ENCODE peak calls at places on chromosomes 3 and 15, in eight cellular contexts. V is mesenteric fat pad, R is T-helper 2 cell, P is NCI-H1417, F is ACHN, G is activated gamma-delta T cell treated with Interleukin-2 at 50 U/mL for 16 hours, I is A673, Y is neural crest cell. H is an unnamed sample.

GRCh38 chr15:69627548-69628158 is 175.0 kb downstream of the RPLP1 start:
- DNase-seq in V (peak), R (no peak), P (no peak), F (no peak), G (no peak), I (no peak), Y (no peak), H (no peak)

GRCh38 chr3:165191476-165191875 is 4.7 kb downstream of the SLITRK3 start:
- DNase-seq in V (no peak), R (no peak), P (no peak), F (no peak), G (no peak), I (no peak), Y (no peak), H (no peak)

GRCh38 chr3:57892423-57892822 is 115.8 kb upstream of the FLNB start:
- DNase-seq in V (no peak), R (no peak), P (no peak), F (no peak), G (no peak), I (no peak), Y (no peak), H (no peak)

GRCh38 chr3:176765491-176765890 is 431.8 kb downstream of the TBL1XR1 start:
- DNase-seq in V (no peak), R (no peak), P (no peak), F (no peak), G (no peak), I (no peak), Y (no peak), H (no peak)

GRCh38 chr3:40827942-40828688 is 303.4 kb downstream of the ZNF621 start:
- DNase-seq in V (no peak), R (no peak), P (no peak), F (peak), G (no peak), I (no peak), Y (no peak), H (no peak)

GRCh38 chr3:156643729-156644389 is 30.5 kb upstream of the TIPARP start:
- DNase-seq in V (no peak), R (no peak), P (no peak), F (no peak), G (peak), I (peak), Y (no peak), H (no peak)

GRCh38 chr3:112818289-112818688 is 28.4 kb downstream of the CD200R1L start:
- DNase-seq in V (no peak), R (no peak), P (no peak), F (no peak), G (no peak), I (no peak), Y (no peak), H (no peak)

GRCh38 chr15:93800805-93801204 is 430.6 kb upstream of the MCTP2 start:
- DNase-seq in V (no peak), R (no peak), P (no peak), F (no peak), G (no peak), I (no peak), Y (no peak), H (no peak)

GRCh38 chr3:29370021-29370420 is 89.2 kb downstream of the RBMS3 start:
- DNase-seq in V (no peak), R (no peak), P (no peak), F (no peak), G (no peak), I (no peak), Y (no peak), H (no peak)

GRCh38 chr3:17805461-17805940 is 63.1 kb upstream of the TBC1D5 start:
- DNase-seq in V (no peak), R (no peak), P (no peak), F (no peak), G (no peak), I (no peak), Y (no peak), H (no peak)

GRCh38 chr3:23629181-23629893 is 176.4 kb upstream of the UBE2E1 start:
- DNase-seq in V (no peak), R (no peak), P (no peak), F (no peak), G (no peak), I (no peak), Y (no peak), H (no peak)

GRCh38 chr3:167032267-167032876 is 347.7 kb downstream of the ZBBX start:
- DNase-seq in V (no peak), R (no peak), P (peak), F (peak), G (no peak), I (peak), Y (no peak), H (peak)

GRCh38 chr3:58623478-58623877 is 43.1 kb downstream of the FAM3D start:
- DNase-seq in V (no peak), R (no peak), P (no peak), F (no peak), G (no peak), I (no peak), Y (no peak), H (no peak)

GRCh38 chr15:90261811-90262210 is 3.7 kb upstream of the NGRN start:
- DNase-seq in V (no peak), R (no peak), P (no peak), F (peak), G (no peak), I (no peak), Y (no peak), H (no peak)

GRCh38 chr15:84911879-84912660 is 27.6 kb downstream of the SLC28A1 start:
- DNase-seq in V (no peak), R (no peak), P (no peak), F (peak), G (no peak), I (no peak), Y (no peak), H (no peak)

GRCh38 chr3:48157950-48158376 is 30.3 kb downstream of the CDC25A start:
- DNase-seq in V (no peak), R (no peak), P (no peak), F (peak), G (peak), I (peak), Y (peak), H (peak)

GRCh38 chr3:130635285-130635684 is 111.3 kb downstream of the PIK3R4 start:
- DNase-seq in V (no peak), R (no peak), P (no peak), F (no peak), G (no peak), I (no peak), Y (no peak), H (no peak)

GRCh38 chr3:186909078-186909853 is 21.1 kb upstream of the ST6GAL1 start:
- DNase-seq in V (no peak), R (peak), P (no peak), F (no peak), G (peak), I (no peak), Y (no peak), H (no peak)

GRCh38 chr3:169348276-169348675 is 315.2 kb downstream of the MECOM start:
- DNase-seq in V (no peak), R (no peak), P (no peak), F (no peak), G (no peak), I (no peak), Y (no peak), H (no peak)

GRCh38 chr3:11757441-11757875 is 89.2 kb downstream of the TAMM41 start:
- DNase-seq in V (no peak), R (no peak), P (no peak), F (no peak), G (no peak), I (peak), Y (no peak), H (peak)

GRCh38 chr3:39762537-39762936 is 46.9 kb upstream of the MYRIP start:
- DNase-seq in V (no peak), R (no peak), P (no peak), F (no peak), G (no peak), I (no peak), Y (no peak), H (no peak)

GRCh38 chr3:9508781-9509180 is 44.8 kb downstream of the LHFPL4 start:
- DNase-seq in V (no peak), R (no peak), P (no peak), F (no peak), G (no peak), I (no peak), Y (no peak), H (peak)

GRCh38 chr15:33994005-33994615 is 25.8 kb downstream of the CHRM5 start:
- DNase-seq in V (no peak), R (no peak), P (peak), F (peak), G (no peak), I (peak), Y (peak), H (peak)

GRCh38 chr3:50303038-50303815 is at the start of gene HYAL1:
- DNase-seq in V (no peak), R (no peak), P (no peak), F (peak), G (no peak), I (no peak), Y (no peak), H (no peak)

GRCh38 chr3:98657429-98657828 is 64.0 kb upstream of the CPOX start:
- DNase-seq in V (no peak), R (no peak), P (no peak), F (peak), G (peak), I (peak), Y (no peak), H (peak)